ENCODE peak calls at places on chromosomes 6 and 20, in nine cellular contexts. One of them, this sample, is unnamed.

GRCh38 chr6:26629373-26629772 is 30.2 kb downstream of the ZNF322 start:
- DNase-seq in DMS 273 treated with DMSO at 0.1 percent for 48 hours: no peak
- DNase-seq in CD8-positive, alpha-beta memory T cell: no peak
- DNase-seq in mesothelial cell of epicardium: no peak
- DNase-seq in NCI-H1105: no peak
- DNase-seq in lower lobe of right lung: no peak
- DNase-seq in SW480: no peak
- DNase-seq in NCI-H2081: no peak
- DNase-seq in T-helper 17 cell: no peak
- DNase-seq in this sample: no peak

GRCh38 chr20:38931984-38932383 is 5.8 kb downstream of the FAM83D start:
- DNase-seq in NCI-H2081: no peak
- DNase-seq in lower lobe of right lung: no peak
- DNase-seq in mesothelial cell of epicardium: no peak
- DNase-seq in CD8-positive, alpha-beta memory T cell: no peak
- DNase-seq in NCI-H1105: no peak
- DNase-seq in DMS 273 treated with DMSO at 0.1 percent for 48 hours: no peak
- DNase-seq in SW480: no peak
- DNase-seq in T-helper 17 cell: no peak
- DNase-seq in this sample: no peak

GRCh38 chr6:28789553-28790083 is 134.2 kb downstream of the TRIM27 start:
- DNase-seq in DMS 273 treated with DMSO at 0.1 percent for 48 hours: peak
- DNase-seq in lower lobe of right lung: no peak
- DNase-seq in CD8-positive, alpha-beta memory T cell: no peak
- DNase-seq in mesothelial cell of epicardium: no peak
- DNase-seq in T-helper 17 cell: no peak
- DNase-seq in SW480: peak
- DNase-seq in NCI-H1105: peak
- DNase-seq in NCI-H2081: peak
- DNase-seq in this sample: no peak

GRCh38 chr6:125989631-125990030 is 3.3 kb downstream of the TRMT11 start:
- DNase-seq in NCI-H1105: no peak
- DNase-seq in mesothelial cell of epicardium: no peak
- DNase-seq in CD8-positive, alpha-beta memory T cell: no peak
- DNase-seq in T-helper 17 cell: no peak
- DNase-seq in NCI-H2081: no peak
- DNase-seq in SW480: no peak
- DNase-seq in lower lobe of right lung: no peak
- DNase-seq in DMS 273 treated with DMSO at 0.1 percent for 48 hours: no peak
- DNase-seq in this sample: no peak

GRCh38 chr20:32855387-32855786 is 3.3 kb upstream of the EFCAB8 start:
- DNase-seq in lower lobe of right lung: no peak
- DNase-seq in NCI-H2081: no peak
- DNase-seq in mesothelial cell of epicardium: no peak
- DNase-seq in DMS 273 treated with DMSO at 0.1 percent for 48 hours: no peak
- DNase-seq in T-helper 17 cell: no peak
- DNase-seq in NCI-H1105: no peak
- DNase-seq in SW480: no peak
- DNase-seq in CD8-positive, alpha-beta memory T cell: no peak
- DNase-seq in this sample: no peak

GRCh38 chr6:113776998-113777397 is 80.1 kb upstream of the MARCKS start:
- DNase-seq in DMS 273 treated with DMSO at 0.1 percent for 48 hours: no peak
- DNase-seq in NCI-H2081: no peak
- DNase-seq in mesothelial cell of epicardium: no peak
- DNase-seq in NCI-H1105: no peak
- DNase-seq in CD8-positive, alpha-beta memory T cell: no peak
- DNase-seq in SW480: no peak
- DNase-seq in lower lobe of right lung: no peak
- DNase-seq in T-helper 17 cell: no peak
- DNase-seq in this sample: no peak

GRCh38 chr6:32830936-32831335 is 7.6 kb downstream of the TAP2 start:
- DNase-seq in mesothelial cell of epicardium: no peak
- DNase-seq in NCI-H2081: no peak
- DNase-seq in T-helper 17 cell: no peak
- DNase-seq in DMS 273 treated with DMSO at 0.1 percent for 48 hours: no peak
- DNase-seq in lower lobe of right lung: no peak
- DNase-seq in CD8-positive, alpha-beta memory T cell: no peak
- DNase-seq in SW480: no peak
- DNase-seq in NCI-H1105: no peak
- DNase-seq in this sample: no peak

GRCh38 chr20:21436186-21436585 is 38.9 kb upstream of the NKX2-4 start:
- DNase-seq in CD8-positive, alpha-beta memory T cell: no peak
- DNase-seq in DMS 273 treated with DMSO at 0.1 percent for 48 hours: no peak
- DNase-seq in mesothelial cell of epicardium: no peak
- DNase-seq in lower lobe of right lung: no peak
- DNase-seq in NCI-H1105: no peak
- DNase-seq in T-helper 17 cell: no peak
- DNase-seq in NCI-H2081: no peak
- DNase-seq in SW480: peak
- DNase-seq in this sample: no peak

GRCh38 chr20:17281478-17281877 is 54.6 kb downstream of the PCSK2 start:
- DNase-seq in T-helper 17 cell: no peak
- DNase-seq in SW480: peak
- DNase-seq in mesothelial cell of epicardium: no peak
- DNase-seq in CD8-positive, alpha-beta memory T cell: no peak
- DNase-seq in lower lobe of right lung: no peak
- DNase-seq in NCI-H1105: peak
- DNase-seq in NCI-H2081: peak
- DNase-seq in DMS 273 treated with DMSO at 0.1 percent for 48 hours: no peak
- DNase-seq in this sample: peak

GRCh38 chr20:2738734-2739398 is 46.3 kb downstream of the EBF4 start:
- DNase-seq in DMS 273 treated with DMSO at 0.1 percent for 48 hours: peak
- DNase-seq in lower lobe of right lung: no peak
- DNase-seq in NCI-H1105: no peak
- DNase-seq in CD8-positive, alpha-beta memory T cell: no peak
- DNase-seq in SW480: no peak
- DNase-seq in mesothelial cell of epicardium: no peak
- DNase-seq in NCI-H2081: no peak
- DNase-seq in T-helper 17 cell: no peak
- DNase-seq in this sample: no peak

GRCh38 chr20:24995741-24996448 is 3.3 kb upstream of the APMAP start:
- DNase-seq in NCI-H1105: no peak
- DNase-seq in DMS 273 treated with DMSO at 0.1 percent for 48 hours: no peak
- DNase-seq in SW480: peak
- DNase-seq in T-helper 17 cell: no peak
- DNase-seq in NCI-H2081: no peak
- DNase-seq in lower lobe of right lung: no peak
- DNase-seq in mesothelial cell of epicardium: no peak
- DNase-seq in CD8-positive, alpha-beta memory T cell: no peak
- DNase-seq in this sample: no peak

GRCh38 chr20:54103067-54103761 is 32.8 kb upstream of the BCAS1 start:
- DNase-seq in SW480: peak
- DNase-seq in NCI-H2081: peak
- DNase-seq in NCI-H1105: peak
- DNase-seq in mesothelial cell of epicardium: peak
- DNase-seq in T-helper 17 cell: peak
- DNase-seq in CD8-positive, alpha-beta memory T cell: peak
- DNase-seq in lower lobe of right lung: peak
- DNase-seq in DMS 273 treated with DMSO at 0.1 percent for 48 hours: no peak
- DNase-seq in this sample: peak

GRCh38 chr6:54874349-54875048 is 27.9 kb downstream of the FAM83B start:
- DNase-seq in NCI-H2081: no peak
- DNase-seq in mesothelial cell of epicardium: no peak
- DNase-seq in lower lobe of right lung: no peak
- DNase-seq in DMS 273 treated with DMSO at 0.1 percent for 48 hours: no peak
- DNase-seq in CD8-positive, alpha-beta memory T cell: no peak
- DNase-seq in SW480: peak
- DNase-seq in T-helper 17 cell: no peak
- DNase-seq in NCI-H1105: no peak
- DNase-seq in this sample: no peak